ENCODE peak calls at places on chromosomes 6 and 20, in seven cellular contexts. One of them, this sample, is unnamed.

GRCh38 chr6:6930223-6930880 is 177.4 kb upstream of the RREB1 start:
- DNase-seq in DMS79 treated with DMSO at 0.1 percent for 48 hours: no peak
- DNase-seq in HS-27A: no peak
- DNase-seq in HT-29: no peak
- DNase-seq in NCI-H1417: no peak
- DNase-seq in HCEC 1CT: no peak
- DNase-seq in DMS153: no peak
- DNase-seq in this sample: no peak

GRCh38 chr20:16312998-16313397 is 260.2 kb downstream of the KIF16B start:
- DNase-seq in DMS79 treated with DMSO at 0.1 percent for 48 hours: no peak
- DNase-seq in HS-27A: no peak
- DNase-seq in HT-29: no peak
- DNase-seq in NCI-H1417: no peak
- DNase-seq in HCEC 1CT: no peak
- DNase-seq in DMS153: no peak
- DNase-seq in this sample: no peak

GRCh38 chr6:338815-339262 is 46.6 kb downstream of the DUSP22 start:
- DNase-seq in DMS79 treated with DMSO at 0.1 percent for 48 hours: no peak
- DNase-seq in HS-27A: no peak
- DNase-seq in HT-29: no peak
- DNase-seq in NCI-H1417: no peak
- DNase-seq in HCEC 1CT: no peak
- DNase-seq in DMS153: no peak
- DNase-seq in this sample: no peak

GRCh38 chr6:57029213-57029612 is 17.3 kb upstream of the KIAA1586 start:
- DNase-seq in DMS79 treated with DMSO at 0.1 percent for 48 hours: no peak
- DNase-seq in HS-27A: no peak
- DNase-seq in HT-29: peak
- DNase-seq in NCI-H1417: no peak
- DNase-seq in HCEC 1CT: no peak
- DNase-seq in DMS153: no peak
- DNase-seq in this sample: no peak

GRCh38 chr20:41142241-41142640 is 4.9 kb downstream of the PLCG1 start:
- DNase-seq in DMS79 treated with DMSO at 0.1 percent for 48 hours: no peak
- DNase-seq in HS-27A: no peak
- DNase-seq in HT-29: no peak
- DNase-seq in NCI-H1417: no peak
- DNase-seq in HCEC 1CT: no peak
- DNase-seq in DMS153: no peak
- DNase-seq in this sample: no peak

GRCh38 chr20:52490715-52491430 is 299.3 kb upstream of the ZFP64 start:
- DNase-seq in DMS79 treated with DMSO at 0.1 percent for 48 hours: no peak
- DNase-seq in HS-27A: peak
- DNase-seq in HT-29: no peak
- DNase-seq in NCI-H1417: no peak
- DNase-seq in HCEC 1CT: peak
- DNase-seq in DMS153: no peak
- DNase-seq in this sample: no peak

GRCh38 chr20:6882911-6883310 is 115.4 kb downstream of the BMP2 start:
- DNase-seq in DMS79 treated with DMSO at 0.1 percent for 48 hours: peak
- DNase-seq in HS-27A: no peak
- DNase-seq in HT-29: no peak
- DNase-seq in NCI-H1417: peak
- DNase-seq in HCEC 1CT: no peak
- DNase-seq in DMS153: no peak
- DNase-seq in this sample: no peak

GRCh38 chr6:44035621-44036020 is 91.6 kb downstream of the MRPL14 start:
- DNase-seq in DMS79 treated with DMSO at 0.1 percent for 48 hours: no peak
- DNase-seq in HS-27A: no peak
- DNase-seq in HT-29: no peak
- DNase-seq in NCI-H1417: no peak
- DNase-seq in HCEC 1CT: no peak
- DNase-seq in DMS153: no peak
- DNase-seq in this sample: no peak

GRCh38 chr6:56555438-56555872 is 87.2 kb downstream of the DST start:
- DNase-seq in DMS79 treated with DMSO at 0.1 percent for 48 hours: peak
- DNase-seq in HS-27A: no peak
- DNase-seq in HT-29: no peak
- DNase-seq in NCI-H1417: peak
- DNase-seq in HCEC 1CT: no peak
- DNase-seq in DMS153: no peak
- DNase-seq in this sample: no peak

GRCh38 chr20:29497261-29497671 is 1760.2 kb upstream of the DEFB115 start:
- DNase-seq in DMS79 treated with DMSO at 0.1 percent for 48 hours: no peak
- DNase-seq in HS-27A: peak
- DNase-seq in HT-29: no peak
- DNase-seq in NCI-H1417: peak
- DNase-seq in HCEC 1CT: no peak
- DNase-seq in DMS153: no peak
- DNase-seq in this sample: peak

GRCh38 chr6:145352382-145353080 is 382.8 kb downstream of the EPM2A start:
- DNase-seq in DMS79 treated with DMSO at 0.1 percent for 48 hours: no peak
- DNase-seq in HS-27A: no peak
- DNase-seq in HT-29: no peak
- DNase-seq in NCI-H1417: no peak
- DNase-seq in HCEC 1CT: no peak
- DNase-seq in DMS153: no peak
- DNase-seq in this sample: no peak

GRCh38 chr6:150281767-150282166 is 87.0 kb upstream of the IYD start:
- DNase-seq in DMS79 treated with DMSO at 0.1 percent for 48 hours: no peak
- DNase-seq in HS-27A: no peak
- DNase-seq in HT-29: no peak
- DNase-seq in NCI-H1417: no peak
- DNase-seq in HCEC 1CT: no peak
- DNase-seq in DMS153: no peak
- DNase-seq in this sample: no peak

This sample was measured in HepG2.